ENCODE peak calls at places on chromosomes 1 and 21, in seven cellular contexts. J is spleen, H is uterus, I is sigmoid colon, F is colonic mucosa, L is mesenchymal stem cell, W is GM23248. P is an unnamed sample.

GRCh38 chr1:174204697-174205308 is 45.5 kb downstream of the RABGAP1L start:
- DNase-seq in J (no peak), H (no peak), I (no peak), F (no peak), L (peak), W (no peak), P (no peak)

GRCh38 chr1:232031156-232031555 is 404.6 kb downstream of the DISC1 start:
- DNase-seq in J (no peak), H (no peak), I (no peak), F (no peak), L (no peak), W (no peak), P (no peak)

GRCh38 chr1:116948642-116949041 is 38.9 kb downstream of the PTGFRN start:
- DNase-seq in J (no peak), H (no peak), I (no peak), F (no peak), L (no peak), W (no peak), P (no peak)

GRCh38 chr1:245292141-245292540 is 137.4 kb downstream of the KIF26B start:
- DNase-seq in J (no peak), H (no peak), I (no peak), F (no peak), L (no peak), W (no peak), P (no peak)

GRCh38 chr1:226938903-226939438 is 1.1 kb upstream of the COQ8A start:
- DNase-seq in J (no peak), H (no peak), I (no peak), F (no peak), L (peak), W (peak), P (no peak)

GRCh38 chr21:35920428-35920827 is 139.9 kb downstream of the SETD4 start:
- DNase-seq in J (no peak), H (no peak), I (no peak), F (no peak), L (no peak), W (no peak), P (no peak)

GRCh38 chr1:1084372-1085170 is 10.5 kb upstream of the RNF223 start:
- DNase-seq in J (peak), H (peak), I (no peak), F (no peak), L (no peak), W (no peak), P (peak)

GRCh38 chr1:103171041-103171590 is 62.8 kb upstream of the COL11A1 start:
- DNase-seq in J (no peak), H (no peak), I (no peak), F (no peak), L (no peak), W (no peak), P (no peak)

GRCh38 chr1:115539061-115539460 is 102.7 kb upstream of the VANGL1 start:
- DNase-seq in J (no peak), H (peak), I (peak), F (no peak), L (no peak), W (no peak), P (peak)

GRCh38 chr1:202107801-202108731 is 14.7 kb upstream of the GPR37L1 start:
- DNase-seq in J (no peak), H (no peak), I (no peak), F (peak), L (no peak), W (no peak), P (peak)

GRCh38 chr21:43305336-43305665 is 121.6 kb downstream of the SIK1 start:
- DNase-seq in J (peak), H (no peak), I (peak), F (no peak), L (no peak), W (no peak), P (peak)

GRCh38 chr1:234631721-234632125 is 21.7 kb upstream of the IRF2BP2 start:
- DNase-seq in J (no peak), H (no peak), I (no peak), F (peak), L (peak), W (peak), P (no peak)

GRCh38 chr1:150148834-150149489 is 754 bp upstream of the PLEKHO1 start:
- DNase-seq in J (no peak), H (no peak), I (peak), F (no peak), L (peak), W (peak), P (no peak)

GRCh38 chr21:33924766-33925100 is 9.1 kb upstream of the ATP5PO start:
- DNase-seq in J (no peak), H (no peak), I (no peak), F (peak), L (no peak), W (no peak), P (no peak)

GRCh38 chr1:204409111-204409510 is 2.5 kb downstream of the PPP1R15B start:
- DNase-seq in J (no peak), H (no peak), I (no peak), F (peak), L (peak), W (peak), P (no peak)

GRCh38 chr1:2945821-2946231 is 75.4 kb upstream of the ACTRT2 start:
- DNase-seq in J (peak), H (no peak), I (peak), F (no peak), L (no peak), W (no peak), P (peak)

GRCh38 chr1:111909010-111909409 is 80.5 kb downstream of the KCND3 start:
- DNase-seq in J (no peak), H (no peak), I (peak), F (no peak), L (no peak), W (no peak), P (no peak)

GRCh38 chr1:9449106-9449627 is 90.1 kb upstream of the SLC25A33 start:
- DNase-seq in J (no peak), H (peak), I (no peak), F (no peak), L (peak), W (peak), P (peak)

GRCh38 chr1:199038188-199038587 is 399.3 kb downstream of the PTPRC start:
- DNase-seq in J (no peak), H (no peak), I (no peak), F (no peak), L (no peak), W (no peak), P (no peak)

GRCh38 chr1:68121536-68121935 is 71.1 kb upstream of the DIRAS3 start:
- DNase-seq in J (no peak), H (no peak), I (no peak), F (no peak), L (peak), W (peak), P (no peak)

GRCh38 chr1:111450185-111450584 is 921 bp downstream of the ATP5PB start:
- DNase-seq in J (no peak), H (no peak), I (no peak), F (no peak), L (no peak), W (no peak), P (no peak)

GRCh38 chr1:118486213-118486612 is 301.2 kb upstream of the SPAG17 start:
- DNase-seq in J (no peak), H (no peak), I (no peak), F (no peak), L (no peak), W (no peak), P (no peak)

GRCh38 chr1:5651027-5651410 is 341.2 kb downstream of the NPHP4 start:
- DNase-seq in J (no peak), H (no peak), I (no peak), F (no peak), L (no peak), W (no peak), P (no peak)

GRCh38 chr1:201503397-201504176 is 3.3 kb downstream of the CSRP1 start:
- DNase-seq in J (peak), H (peak), I (peak), F (no peak), L (peak), W (peak), P (peak)

GRCh38 chr1:91929246-91929645 is 20.0 kb upstream of the BRDT start:
- DNase-seq in J (peak), H (no peak), I (no peak), F (no peak), L (peak), W (peak), P (no peak)

GRCh38 chr1:214404571-214405213 is 123.7 kb downstream of the SMYD2 start:
- DNase-seq in J (no peak), H (no peak), I (no peak), F (no peak), L (peak), W (no peak), P (no peak)

GRCh38 chr1:36529762-36530260 is 47.1 kb upstream of the CSF3R start:
- DNase-seq in J (no peak), H (no peak), I (peak), F (no peak), L (no peak), W (no peak), P (no peak)

GRCh38 chr1:42334240-42335049 is 590 bp downstream of the FOXJ3 start:
- DNase-seq in J (no peak), H (no peak), I (peak), F (peak), L (peak), W (peak), P (peak)

GRCh38 chr1:182993746-182994145 is 29.5 kb upstream of the LAMC1 start:
- DNase-seq in J (no peak), H (no peak), I (no peak), F (no peak), L (no peak), W (no peak), P (no peak)

GRCh38 chr1:29341936-29342335 is 105.6 kb downstream of the PTPRU start:
- DNase-seq in J (no peak), H (no peak), I (no peak), F (no peak), L (no peak), W (no peak), P (no peak)

GRCh38 chr1:4931486-4931885 is 277.1 kb downstream of the AJAP1 start:
- DNase-seq in J (no peak), H (no peak), I (no peak), F (no peak), L (no peak), W (no peak), P (no peak)

DNA sequence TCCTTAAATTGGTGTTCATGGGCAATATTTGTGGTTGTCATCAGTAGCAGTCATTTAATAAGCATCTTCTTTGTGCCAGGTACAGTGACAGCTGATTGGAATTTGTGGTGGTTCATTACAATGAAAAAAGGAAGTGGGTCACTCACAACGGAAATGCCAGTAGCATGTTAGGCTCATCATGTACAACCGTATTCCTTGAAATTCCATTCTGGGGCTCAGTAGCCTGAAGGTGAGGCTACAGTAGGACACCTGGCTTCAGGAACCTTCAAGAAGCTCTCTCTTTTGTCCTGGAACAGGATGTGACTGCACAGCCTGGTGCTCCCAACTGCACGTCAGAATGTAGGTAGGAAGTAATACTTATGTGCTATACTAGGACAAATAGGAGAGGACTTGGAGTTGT is 93.9 kb downstream of the ST3GAL3 start:
- DNase-seq in J (no peak), H (no peak), I (no peak), F (no peak), L (no peak), W (no peak), P (no peak)
- H3K27ac ChIP-seq in J (no peak), H (no peak), I (no peak), F (no peak), L (no peak), W (no peak), P (no peak)

GRCh38 chr1:186828612-186829542 is at the start of gene PLA2G4A:
- DNase-seq in J (peak), H (peak), I (peak), F (peak), L (peak), W (peak), P (peak)
- H3K4me3 ChIP-seq in J (peak), H (peak), I (peak), F (peak), L (peak), W (peak), P (peak)

DNA sequence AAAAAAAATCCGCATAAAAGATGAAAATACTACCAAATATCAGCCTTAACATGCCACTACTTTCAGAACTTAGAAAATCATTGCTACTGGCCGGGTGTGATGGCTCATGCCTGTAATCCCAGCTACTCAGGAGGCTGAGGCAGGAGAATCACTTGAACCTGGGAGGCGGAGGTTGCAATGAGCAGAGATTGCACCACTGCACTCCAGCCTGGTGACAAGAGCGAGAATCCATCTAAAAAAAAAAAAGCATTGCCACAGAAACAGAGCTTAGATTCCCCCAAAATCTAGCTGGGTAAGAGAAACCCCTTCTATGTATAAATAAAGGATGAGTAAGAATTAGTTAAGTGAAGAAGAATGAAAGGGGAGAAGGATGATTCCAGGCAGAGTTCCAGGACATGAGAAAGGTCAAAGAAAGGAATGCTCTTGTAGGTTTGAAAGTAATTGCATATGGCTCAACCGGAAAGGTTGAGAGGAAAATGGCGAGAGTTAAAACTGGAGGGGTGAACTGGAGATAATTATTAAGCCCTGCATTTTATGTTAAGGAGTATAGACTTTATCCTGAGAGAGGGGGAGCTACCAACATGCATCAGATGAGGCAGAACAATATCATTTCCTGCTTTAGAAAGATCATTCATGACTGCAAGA is 19.7 kb upstream of the NRDC start:
- DNase-seq in J (no peak), H (no peak), I (no peak), F (no peak), L (peak), W (peak), P (no peak)
- H3K27ac ChIP-seq in J (no peak), H (no peak), I (no peak), F (no peak), L (peak), W (peak), P (no peak)

GRCh38 chr21:41776778-41777177 is 9.9 kb upstream of the RIPK4 start:
- DNase-seq in J (no peak), H (no peak), I (no peak), F (no peak), L (no peak), W (no peak), P (no peak)

GRCh38 chr21:41779659-41780058 is 12.8 kb upstream of the RIPK4 start:
- DNase-seq in J (no peak), H (no peak), I (no peak), F (peak), L (no peak), W (no peak), P (no peak)

GRCh38 chr21:41780337-41781046 is 13.6 kb upstream of the RIPK4 start:
- DNase-seq in J (no peak), H (no peak), I (no peak), F (no peak), L (no peak), W (no peak), P (no peak)

GRCh38 chr21:41778974-41779600 is 12.2 kb upstream of the RIPK4 start:
- DNase-seq in J (no peak), H (no peak), I (no peak), F (peak), L (no peak), W (no peak), P (no peak)

GRCh38 chr21:41777934-41778815 is 11.3 kb upstream of the RIPK4 start:
- DNase-seq in J (no peak), H (peak), I (peak), F (peak), L (peak), W (peak), P (peak)
- H3K4me3 ChIP-seq in J (no peak), H (no peak), I (no peak), F (no peak), L (no peak), W (peak), P (no peak)